ENCODE peak calls at places on chromosomes 6 and 20, in nine cellular contexts. One of them, this sample, is unnamed.

GRCh38 chr6:116847234-116847633 is 18.4 kb upstream of the GPRC6A start:
- DNase-seq in NB4: peak; percentile 55
- DNase-seq in CD4-positive, alpha-beta memory T cell: no peak
- DNase-seq in right atrium auricular region: no peak
- DNase-seq in left ventricle myocardium inferior: no peak
- DNase-seq in neural progenitor cell: no peak
- DNase-seq in cardiac fibroblast: peak; percentile 49
- DNase-seq in GM12865: peak; percentile 16
- DNase-seq in fibroblast of lung: peak; percentile 68
- DNase-seq in this sample: no peak

GRCh38 chr6:63295553-63295952 is 24.2 kb downstream of the LGSN start:
- DNase-seq in NB4: no peak
- DNase-seq in CD4-positive, alpha-beta memory T cell: no peak
- DNase-seq in right atrium auricular region: no peak
- DNase-seq in left ventricle myocardium inferior: no peak
- DNase-seq in neural progenitor cell: peak; percentile 7
- DNase-seq in cardiac fibroblast: no peak
- DNase-seq in GM12865: no peak
- DNase-seq in fibroblast of lung: no peak
- DNase-seq in this sample: no peak

GRCh38 chr6:30480536-30481156 is 8.7 kb upstream of the HLA-E start:
- DNase-seq in NB4: peak; percentile 61
- DNase-seq in CD4-positive, alpha-beta memory T cell: peak; percentile 88
- DNase-seq in right atrium auricular region: no peak
- DNase-seq in left ventricle myocardium inferior: no peak
- DNase-seq in neural progenitor cell: no peak
- DNase-seq in cardiac fibroblast: no peak
- DNase-seq in GM12865: peak; percentile 57
- DNase-seq in fibroblast of lung: no peak
- DNase-seq in this sample: no peak

GRCh38 chr6:122678841-122679240 is 68.6 kb downstream of the PKIB start:
- DNase-seq in NB4: no peak
- DNase-seq in CD4-positive, alpha-beta memory T cell: no peak
- DNase-seq in right atrium auricular region: no peak
- DNase-seq in left ventricle myocardium inferior: no peak
- DNase-seq in neural progenitor cell: no peak
- DNase-seq in cardiac fibroblast: peak; percentile 9
- DNase-seq in GM12865: no peak
- DNase-seq in fibroblast of lung: no peak
- DNase-seq in this sample: no peak

GRCh38 chr20:48722737-48723191 is 105.0 kb downstream of the PREX1 start:
- DNase-seq in NB4: no peak
- DNase-seq in CD4-positive, alpha-beta memory T cell: no peak
- DNase-seq in right atrium auricular region: peak; percentile 61
- DNase-seq in left ventricle myocardium inferior: no peak
- DNase-seq in neural progenitor cell: no peak
- DNase-seq in cardiac fibroblast: peak; percentile 80
- DNase-seq in GM12865: peak; percentile 57
- DNase-seq in fibroblast of lung: peak; percentile 39
- DNase-seq in this sample: no peak

GRCh38 chr6:13614126-13614925 is 809 bp upstream of the NOL7 start:
- DNase-seq in NB4: peak; percentile 77
- DNase-seq in CD4-positive, alpha-beta memory T cell: no peak
- DNase-seq in right atrium auricular region: peak; percentile 65
- DNase-seq in left ventricle myocardium inferior: peak; percentile 44
- DNase-seq in neural progenitor cell: peak; percentile 73
- DNase-seq in cardiac fibroblast: peak; percentile 60
- DNase-seq in GM12865: peak; percentile 56
- DNase-seq in fibroblast of lung: peak; percentile 53
- DNase-seq in this sample: peak; percentile 79

GRCh38 chr6:122696079-122696478 is 83.4 kb upstream of the FABP7 start:
- DNase-seq in NB4: no peak
- DNase-seq in CD4-positive, alpha-beta memory T cell: no peak
- DNase-seq in right atrium auricular region: no peak
- DNase-seq in left ventricle myocardium inferior: no peak
- DNase-seq in neural progenitor cell: no peak
- DNase-seq in cardiac fibroblast: peak; percentile 43
- DNase-seq in GM12865: no peak
- DNase-seq in fibroblast of lung: peak; percentile 86
- DNase-seq in this sample: no peak

GRCh38 chr6:134293659-134294161 is 24.2 kb downstream of the SGK1 start:
- DNase-seq in NB4: no peak
- DNase-seq in CD4-positive, alpha-beta memory T cell: no peak
- DNase-seq in right atrium auricular region: no peak
- DNase-seq in left ventricle myocardium inferior: no peak
- DNase-seq in neural progenitor cell: no peak
- DNase-seq in cardiac fibroblast: no peak
- DNase-seq in GM12865: no peak
- DNase-seq in fibroblast of lung: no peak
- DNase-seq in this sample: no peak

GRCh38 chr20:24587384-24588046 is 118.1 kb downstream of the SYNDIG1 start:
- DNase-seq in NB4: no peak
- DNase-seq in CD4-positive, alpha-beta memory T cell: no peak
- DNase-seq in right atrium auricular region: no peak
- DNase-seq in left ventricle myocardium inferior: no peak
- DNase-seq in neural progenitor cell: no peak
- DNase-seq in cardiac fibroblast: no peak
- DNase-seq in GM12865: no peak
- DNase-seq in fibroblast of lung: peak; percentile 17
- DNase-seq in this sample: no peak

GRCh38 chr20:1894951-1895673 is at the start of gene SIRPA:
- DNase-seq in NB4: peak; percentile 81
- DNase-seq in CD4-positive, alpha-beta memory T cell: no peak
- DNase-seq in right atrium auricular region: no peak
- DNase-seq in left ventricle myocardium inferior: peak; percentile 69
- DNase-seq in neural progenitor cell: peak; percentile 66
- DNase-seq in cardiac fibroblast: peak; percentile 76
- DNase-seq in GM12865: no peak
- DNase-seq in fibroblast of lung: peak; percentile 73
- DNase-seq in this sample: peak; percentile 58

GRCh38 chr20:50762435-50763201 is 31.2 kb downstream of the PARD6B start:
- DNase-seq in NB4: no peak
- DNase-seq in CD4-positive, alpha-beta memory T cell: no peak
- DNase-seq in right atrium auricular region: peak; percentile 63
- DNase-seq in left ventricle myocardium inferior: peak; percentile 82
- DNase-seq in neural progenitor cell: no peak
- DNase-seq in cardiac fibroblast: peak; percentile 63
- DNase-seq in GM12865: no peak
- DNase-seq in fibroblast of lung: peak; percentile 78
- DNase-seq in this sample: no peak

GRCh38 chr20:35738410-35739179 is 3.5 kb downstream of the RBM39 start:
- DNase-seq in NB4: no peak
- DNase-seq in CD4-positive, alpha-beta memory T cell: no peak
- DNase-seq in right atrium auricular region: no peak
- DNase-seq in left ventricle myocardium inferior: no peak
- DNase-seq in neural progenitor cell: no peak
- DNase-seq in cardiac fibroblast: no peak
- DNase-seq in GM12865: no peak
- DNase-seq in fibroblast of lung: no peak
- DNase-seq in this sample: no peak

GRCh38 chr20:37265152-37265551 is 3.5 kb upstream of the GHRH start:
- DNase-seq in NB4: peak; percentile 89
- DNase-seq in CD4-positive, alpha-beta memory T cell: no peak
- DNase-seq in right atrium auricular region: no peak
- DNase-seq in left ventricle myocardium inferior: no peak
- DNase-seq in neural progenitor cell: no peak
- DNase-seq in cardiac fibroblast: no peak
- DNase-seq in GM12865: peak; percentile 73
- DNase-seq in fibroblast of lung: no peak
- DNase-seq in this sample: no peak

GRCh38 chr6:168163096-168163731 is 84.2 kb upstream of the FRMD1 start:
- DNase-seq in NB4: no peak
- DNase-seq in CD4-positive, alpha-beta memory T cell: no peak
- DNase-seq in right atrium auricular region: peak; percentile 56
- DNase-seq in left ventricle myocardium inferior: no peak
- DNase-seq in neural progenitor cell: peak; percentile 34
- DNase-seq in cardiac fibroblast: peak; percentile 18
- DNase-seq in GM12865: no peak
- DNase-seq in fibroblast of lung: no peak
- DNase-seq in this sample: no peak

GRCh38 chr6:159532155-159532554 is 160.9 kb downstream of the SOD2 start:
- DNase-seq in NB4: no peak
- DNase-seq in CD4-positive, alpha-beta memory T cell: no peak
- DNase-seq in right atrium auricular region: no peak
- DNase-seq in left ventricle myocardium inferior: no peak
- DNase-seq in neural progenitor cell: no peak
- DNase-seq in cardiac fibroblast: no peak
- DNase-seq in GM12865: no peak
- DNase-seq in fibroblast of lung: no peak
- DNase-seq in this sample: no peak
- H3K4me3 ChIP-seq in NB4: no peak overlapping the region
- H3K4me3 ChIP-seq in CD4-positive, alpha-beta memory T cell: no peak overlapping the region
- H3K4me3 ChIP-seq in right atrium auricular region: no peak overlapping the region
- H3K4me3 ChIP-seq in left ventricle myocardium inferior: no peak overlapping the region
- H3K4me3 ChIP-seq in neural progenitor cell: no peak overlapping the region
- H3K4me3 ChIP-seq in cardiac fibroblast: no peak overlapping the region
- H3K4me3 ChIP-seq in GM12865: no peak overlapping the region
- H3K4me3 ChIP-seq in fibroblast of lung: no peak overlapping the region
- H3K4me3 ChIP-seq in this sample: no peak overlapping the region

GRCh38 chr6:56841372-56841749 is 113.5 kb upstream of the BEND6 start:
- DNase-seq in NB4: no peak
- DNase-seq in CD4-positive, alpha-beta memory T cell: no peak
- DNase-seq in right atrium auricular region: no peak
- DNase-seq in left ventricle myocardium inferior: no peak
- DNase-seq in neural progenitor cell: no peak
- DNase-seq in cardiac fibroblast: no peak
- DNase-seq in GM12865: no peak
- DNase-seq in fibroblast of lung: no peak
- DNase-seq in this sample: no peak

GRCh38 chr6:56842602-56843475 is 112.1 kb upstream of the BEND6 start:
- DNase-seq in NB4: peak; percentile 78
- DNase-seq in CD4-positive, alpha-beta memory T cell: no peak
- DNase-seq in right atrium auricular region: no peak
- DNase-seq in left ventricle myocardium inferior: peak; percentile 39
- DNase-seq in neural progenitor cell: no peak
- DNase-seq in cardiac fibroblast: peak; percentile 50
- DNase-seq in GM12865: peak; percentile 52
- DNase-seq in fibroblast of lung: peak; percentile 61
- DNase-seq in this sample: peak; percentile 77

GRCh38 chr6:56843476-56844349 is 111.2 kb upstream of the BEND6 start:
- DNase-seq in NB4: peak; percentile 90
- DNase-seq in CD4-positive, alpha-beta memory T cell: peak; percentile 53
- DNase-seq in right atrium auricular region: peak; percentile 73
- DNase-seq in left ventricle myocardium inferior: peak; percentile 79
- DNase-seq in neural progenitor cell: peak; percentile 94
- DNase-seq in cardiac fibroblast: peak; percentile 85
- DNase-seq in GM12865: peak; percentile 96
- DNase-seq in fibroblast of lung: peak; percentile 80
- DNase-seq in this sample: peak; percentile 96

GRCh38 chr6:56840467-56841371 is 114.2 kb upstream of the BEND6 start:
- DNase-seq in NB4: no peak
- DNase-seq in CD4-positive, alpha-beta memory T cell: no peak
- DNase-seq in right atrium auricular region: no peak
- DNase-seq in left ventricle myocardium inferior: no peak
- DNase-seq in neural progenitor cell: no peak
- DNase-seq in cardiac fibroblast: peak; percentile 56
- DNase-seq in GM12865: no peak
- DNase-seq in fibroblast of lung: peak; percentile 74
- DNase-seq in this sample: no peak

GRCh38 chr6:56841751-56842150 is 113.2 kb upstream of the BEND6 start:
- DNase-seq in NB4: no peak
- DNase-seq in CD4-positive, alpha-beta memory T cell: no peak
- DNase-seq in right atrium auricular region: no peak
- DNase-seq in left ventricle myocardium inferior: no peak
- DNase-seq in neural progenitor cell: no peak
- DNase-seq in cardiac fibroblast: no peak
- DNase-seq in GM12865: no peak
- DNase-seq in fibroblast of lung: no peak
- DNase-seq in this sample: no peak
- H3K4me3 ChIP-seq in NB4: no peak overlapping the region
- H3K4me3 ChIP-seq in CD4-positive, alpha-beta memory T cell: no peak overlapping the region
- H3K4me3 ChIP-seq in right atrium auricular region: peak overlapping the region; percentile 90
- H3K4me3 ChIP-seq in left ventricle myocardium inferior: peak overlapping the region; percentile 78
- H3K4me3 ChIP-seq in neural progenitor cell: peak overlapping the region; percentile 96
- H3K4me3 ChIP-seq in cardiac fibroblast: no peak overlapping the region
- H3K4me3 ChIP-seq in GM12865: peak overlapping the region; percentile 89
- H3K4me3 ChIP-seq in fibroblast of lung: peak overlapping the region; percentile 59
- H3K4me3 ChIP-seq in this sample: peak overlapping the region; percentile 73

GRCh38 chr20:52972190-52972937 is at the start of gene TSHZ2:
- DNase-seq in NB4: no peak
- DNase-seq in CD4-positive, alpha-beta memory T cell: peak; percentile 70
- DNase-seq in right atrium auricular region: no peak
- DNase-seq in left ventricle myocardium inferior: peak; percentile 26
- DNase-seq in neural progenitor cell: peak; percentile 72
- DNase-seq in cardiac fibroblast: peak; percentile 70
- DNase-seq in GM12865: peak; percentile 2
- DNase-seq in fibroblast of lung: peak; percentile 73
- DNase-seq in this sample: peak; percentile 32

GRCh38 chr20:52974155-52974554 is 2.0 kb downstream of the TSHZ2 start:
- DNase-seq in NB4: no peak
- DNase-seq in CD4-positive, alpha-beta memory T cell: peak; percentile 72
- DNase-seq in right atrium auricular region: no peak
- DNase-seq in left ventricle myocardium inferior: no peak
- DNase-seq in neural progenitor cell: no peak
- DNase-seq in cardiac fibroblast: no peak
- DNase-seq in GM12865: peak; percentile 35
- DNase-seq in fibroblast of lung: no peak
- DNase-seq in this sample: no peak

GRCh38 chr20:52971498-52972189 is 514 bp upstream of the TSHZ2 start:
- DNase-seq in NB4: no peak
- DNase-seq in CD4-positive, alpha-beta memory T cell: peak; percentile 41
- DNase-seq in right atrium auricular region: no peak
- DNase-seq in left ventricle myocardium inferior: no peak
- DNase-seq in neural progenitor cell: no peak
- DNase-seq in cardiac fibroblast: no peak
- DNase-seq in GM12865: no peak
- DNase-seq in fibroblast of lung: no peak
- DNase-seq in this sample: no peak

GRCh38 chr20:52972965-52973819 is 1.0 kb downstream of the TSHZ2 start:
- DNase-seq in NB4: no peak
- DNase-seq in CD4-positive, alpha-beta memory T cell: peak; percentile 38
- DNase-seq in right atrium auricular region: no peak
- DNase-seq in left ventricle myocardium inferior: peak; percentile 14
- DNase-seq in neural progenitor cell: peak; percentile 60
- DNase-seq in cardiac fibroblast: no peak
- DNase-seq in GM12865: peak; percentile 11
- DNase-seq in fibroblast of lung: no peak
- DNase-seq in this sample: no peak

GRCh38 chr20:52975024-52975732 is 3.0 kb downstream of the TSHZ2 start:
- DNase-seq in NB4: no peak
- DNase-seq in CD4-positive, alpha-beta memory T cell: peak; percentile 61
- DNase-seq in right atrium auricular region: no peak
- DNase-seq in left ventricle myocardium inferior: no peak
- DNase-seq in neural progenitor cell: no peak
- DNase-seq in cardiac fibroblast: peak; percentile 50
- DNase-seq in GM12865: peak; percentile 24
- DNase-seq in fibroblast of lung: no peak
- DNase-seq in this sample: no peak
- H3K4me3 ChIP-seq in NB4: no peak overlapping the region
- H3K4me3 ChIP-seq in CD4-positive, alpha-beta memory T cell: peak overlapping the region; percentile 33
- H3K4me3 ChIP-seq in right atrium auricular region: peak overlapping the region; percentile 44
- H3K4me3 ChIP-seq in left ventricle myocardium inferior: peak overlapping the region; percentile 70
- H3K4me3 ChIP-seq in neural progenitor cell: no peak overlapping the region
- H3K4me3 ChIP-seq in cardiac fibroblast: peak overlapping the region; percentile 5
- H3K4me3 ChIP-seq in GM12865: no peak overlapping the region
- H3K4me3 ChIP-seq in fibroblast of lung: no peak overlapping the region
- H3K4me3 ChIP-seq in this sample: no peak overlapping the region

GRCh38 chr6:143015300-143015706 is 45.4 kb upstream of the AIG1 start:
- DNase-seq in NB4: no peak
- DNase-seq in CD4-positive, alpha-beta memory T cell: no peak
- DNase-seq in right atrium auricular region: no peak
- DNase-seq in left ventricle myocardium inferior: no peak
- DNase-seq in neural progenitor cell: no peak
- DNase-seq in cardiac fibroblast: no peak
- DNase-seq in GM12865: peak; percentile 51
- DNase-seq in fibroblast of lung: no peak
- DNase-seq in this sample: no peak
- H3K4me3 ChIP-seq in NB4: no peak overlapping the region
- H3K4me3 ChIP-seq in CD4-positive, alpha-beta memory T cell: no peak overlapping the region
- H3K4me3 ChIP-seq in right atrium auricular region: no peak overlapping the region
- H3K4me3 ChIP-seq in left ventricle myocardium inferior: no peak overlapping the region
- H3K4me3 ChIP-seq in neural progenitor cell: no peak overlapping the region
- H3K4me3 ChIP-seq in cardiac fibroblast: no peak overlapping the region
- H3K4me3 ChIP-seq in GM12865: no peak overlapping the region
- H3K4me3 ChIP-seq in fibroblast of lung: no peak overlapping the region
- H3K4me3 ChIP-seq in this sample: no peak overlapping the region

This sample was measured in WERI-Rb-1.